ENCODE peak calls at places on chromosomes 4 and X, in six cellular contexts. One of them, this sample, is unnamed.

GRCh38 chr4:6463311-6464289 is 8.8 kb downstream of the PPP2R2C start:
- DNase-seq in esophagus squamous epithelium: no peak
- DNase-seq in PC-3: no peak
- DNase-seq in cardiac muscle cell: no peak
- DNase-seq in AG04450: no peak
- DNase-seq in fibroblast of lung: no peak
- DNase-seq in this sample: no peak

GRCh38 chr4:52957220-52957686 is 95.1 kb downstream of the RASL11B start:
- DNase-seq in esophagus squamous epithelium: no peak
- DNase-seq in PC-3: no peak
- DNase-seq in cardiac muscle cell: peak; percentile 60
- DNase-seq in AG04450: no peak
- DNase-seq in fibroblast of lung: peak; percentile 62
- DNase-seq in this sample: no peak

GRCh38 chr4:4590496-4590895 is 48.6 kb upstream of the STX18 start:
- DNase-seq in esophagus squamous epithelium: no peak
- DNase-seq in PC-3: peak; percentile 39
- DNase-seq in cardiac muscle cell: no peak
- DNase-seq in AG04450: peak; percentile 44
- DNase-seq in fibroblast of lung: peak; percentile 28
- DNase-seq in this sample: no peak

GRCh38 chr4:139753686-139754085 is 88.1 kb downstream of the MGST2 start:
- DNase-seq in esophagus squamous epithelium: no peak
- DNase-seq in PC-3: no peak
- DNase-seq in cardiac muscle cell: no peak
- DNase-seq in AG04450: no peak
- DNase-seq in fibroblast of lung: no peak
- DNase-seq in this sample: no peak

GRCh38 chr4:80365928-80366327 is 30.4 kb downstream of the CFAP299 start:
- DNase-seq in esophagus squamous epithelium: no peak
- DNase-seq in PC-3: peak; percentile 82
- DNase-seq in cardiac muscle cell: peak; percentile 68
- DNase-seq in AG04450: peak; percentile 62
- DNase-seq in fibroblast of lung: peak; percentile 78
- DNase-seq in this sample: no peak

GRCh38 chrX:65859299-65859698 is 180.6 kb downstream of the VSIG4 start:
- DNase-seq in esophagus squamous epithelium: no peak
- DNase-seq in PC-3: no peak
- DNase-seq in cardiac muscle cell: no peak
- DNase-seq in AG04450: no peak
- DNase-seq in fibroblast of lung: no peak
- DNase-seq in this sample: no peak

GRCh38 chrX:119887721-119888425 is 7.8 kb upstream of the AKAP14 start:
- DNase-seq in esophagus squamous epithelium: no peak
- DNase-seq in PC-3: peak; percentile 81
- DNase-seq in cardiac muscle cell: peak; percentile 64
- DNase-seq in AG04450: no peak
- DNase-seq in fibroblast of lung: peak; percentile 49
- DNase-seq in this sample: peak; percentile 71

GRCh38 chr4:62429297-62429696 is 1229.2 kb downstream of the ADGRL3 start:
- DNase-seq in esophagus squamous epithelium: no peak
- DNase-seq in PC-3: no peak
- DNase-seq in cardiac muscle cell: no peak
- DNase-seq in AG04450: no peak
- DNase-seq in fibroblast of lung: no peak
- DNase-seq in this sample: no peak

GRCh38 chr4:73707918-73708577 is 32.3 kb upstream of the CXCL8 start:
- DNase-seq in esophagus squamous epithelium: no peak
- DNase-seq in PC-3: peak; percentile 99
- DNase-seq in cardiac muscle cell: peak; percentile 93
- DNase-seq in AG04450: peak; percentile 60
- DNase-seq in fibroblast of lung: peak; percentile 91
- DNase-seq in this sample: peak; percentile 72

GRCh38 chrX:121671649-121672048 is 624.2 kb downstream of the GLUD2 start:
- DNase-seq in esophagus squamous epithelium: no peak
- DNase-seq in PC-3: no peak
- DNase-seq in cardiac muscle cell: no peak
- DNase-seq in AG04450: no peak
- DNase-seq in fibroblast of lung: no peak
- DNase-seq in this sample: no peak

GRCh38 chrX:24260827-24261550 is 52.9 kb downstream of the SUPT20HL2 start:
- DNase-seq in esophagus squamous epithelium: no peak
- DNase-seq in PC-3: no peak
- DNase-seq in cardiac muscle cell: peak; percentile 82
- DNase-seq in AG04450: no peak
- DNase-seq in fibroblast of lung: peak; percentile 61
- DNase-seq in this sample: peak; percentile 70

GRCh38 chr4:76984127-76984526 is 34.6 kb downstream of the SEPTIN11 start:
- DNase-seq in esophagus squamous epithelium: no peak
- DNase-seq in PC-3: peak; percentile 21
- DNase-seq in cardiac muscle cell: peak; percentile 71
- DNase-seq in AG04450: no peak
- DNase-seq in fibroblast of lung: peak; percentile 77
- DNase-seq in this sample: no peak

GRCh38 chr4:4390521-4391240 is 3.8 kb downstream of the NSG1 start:
- DNase-seq in esophagus squamous epithelium: no peak
- DNase-seq in PC-3: no peak
- DNase-seq in cardiac muscle cell: no peak
- DNase-seq in AG04450: no peak
- DNase-seq in fibroblast of lung: no peak
- DNase-seq in this sample: no peak

GRCh38 chr4:10521386-10521785 is 64.2 kb upstream of the ZNF518B start:
- DNase-seq in esophagus squamous epithelium: no peak
- DNase-seq in PC-3: no peak
- DNase-seq in cardiac muscle cell: no peak
- DNase-seq in AG04450: no peak
- DNase-seq in fibroblast of lung: no peak
- DNase-seq in this sample: no peak

GRCh38 chr4:55269970-55270369 is 76.1 kb upstream of the SRD5A3 start:
- DNase-seq in esophagus squamous epithelium: no peak
- DNase-seq in PC-3: no peak
- DNase-seq in cardiac muscle cell: no peak
- DNase-seq in AG04450: no peak
- DNase-seq in fibroblast of lung: no peak
- DNase-seq in this sample: peak; percentile 32

GRCh38 chr4:145937021-145937861 is 1.4 kb downstream of the ZNF827 start:
- DNase-seq in esophagus squamous epithelium: peak; percentile 8
- DNase-seq in PC-3: peak; percentile 56
- DNase-seq in cardiac muscle cell: peak; percentile 79
- DNase-seq in AG04450: no peak
- DNase-seq in fibroblast of lung: peak; percentile 60
- DNase-seq in this sample: peak; percentile 79

GRCh38 chr4:67684839-67685531 is 16.0 kb downstream of the UBA6 start:
- DNase-seq in esophagus squamous epithelium: no peak
- DNase-seq in PC-3: peak; percentile 46
- DNase-seq in cardiac muscle cell: peak; percentile 12
- DNase-seq in AG04450: no peak
- DNase-seq in fibroblast of lung: no peak
- DNase-seq in this sample: no peak

GRCh38 chr4:183335369-183335940 is 13.2 kb upstream of the CLDN24 start:
- DNase-seq in esophagus squamous epithelium: no peak
- DNase-seq in PC-3: peak; percentile 88
- DNase-seq in cardiac muscle cell: peak; percentile 87
- DNase-seq in AG04450: peak; percentile 75
- DNase-seq in fibroblast of lung: peak; percentile 83
- DNase-seq in this sample: no peak

GRCh38 chrX:86171366-86171765 is 23.1 kb downstream of the DACH2 start:
- DNase-seq in esophagus squamous epithelium: no peak
- DNase-seq in PC-3: peak; percentile 28
- DNase-seq in cardiac muscle cell: peak; percentile 7
- DNase-seq in AG04450: no peak
- DNase-seq in fibroblast of lung: peak; percentile 65
- DNase-seq in this sample: no peak

GRCh38 chr4:7872264-7872771 is 67.3 kb downstream of the AFAP1 start:
- DNase-seq in esophagus squamous epithelium: no peak
- DNase-seq in PC-3: peak; percentile 78
- DNase-seq in cardiac muscle cell: peak; percentile 80
- DNase-seq in AG04450: peak; percentile 98
- DNase-seq in fibroblast of lung: peak; percentile 97
- DNase-seq in this sample: no peak

GRCh38 chr4:69060651-69061308 is 35.5 kb upstream of the UGT2B7 start:
- DNase-seq in esophagus squamous epithelium: no peak
- DNase-seq in PC-3: peak; percentile 39
- DNase-seq in cardiac muscle cell: no peak
- DNase-seq in AG04450: no peak
- DNase-seq in fibroblast of lung: no peak
- DNase-seq in this sample: no peak

GRCh38 chr4:24912252-24913098 is at the start of gene CCDC149:
- DNase-seq in esophagus squamous epithelium: no peak
- DNase-seq in PC-3: peak; percentile 79
- DNase-seq in cardiac muscle cell: peak; percentile 76
- DNase-seq in AG04450: no peak
- DNase-seq in fibroblast of lung: peak; percentile 60
- DNase-seq in this sample: peak; percentile 84

GRCh38 chr4:118680808-118681207 is 4.4 kb upstream of the METTL14 start:
- DNase-seq in esophagus squamous epithelium: no peak
- DNase-seq in PC-3: no peak
- DNase-seq in cardiac muscle cell: no peak
- DNase-seq in AG04450: no peak
- DNase-seq in fibroblast of lung: no peak
- DNase-seq in this sample: no peak

GRCh38 chr4:172881645-172882044 is 287.0 kb upstream of the GALNT7 start:
- DNase-seq in esophagus squamous epithelium: no peak
- DNase-seq in PC-3: no peak
- DNase-seq in cardiac muscle cell: no peak
- DNase-seq in AG04450: no peak
- DNase-seq in fibroblast of lung: no peak
- DNase-seq in this sample: no peak

GRCh38 chrX:130196453-130196852 is 24.7 kb downstream of the RAB33A start:
- DNase-seq in esophagus squamous epithelium: no peak
- DNase-seq in PC-3: no peak
- DNase-seq in cardiac muscle cell: no peak
- DNase-seq in AG04450: no peak
- DNase-seq in fibroblast of lung: no peak
- DNase-seq in this sample: no peak

GRCh38 chrX:122910697-122911096 is 273.4 kb upstream of the GRIA3 start:
- DNase-seq in esophagus squamous epithelium: no peak
- DNase-seq in PC-3: no peak
- DNase-seq in cardiac muscle cell: no peak
- DNase-seq in AG04450: no peak
- DNase-seq in fibroblast of lung: no peak
- DNase-seq in this sample: no peak

GRCh38 chr4:58166496-58166895 is 1056.3 kb upstream of the IGFBP7 start:
- DNase-seq in esophagus squamous epithelium: no peak
- DNase-seq in PC-3: no peak
- DNase-seq in cardiac muscle cell: no peak
- DNase-seq in AG04450: no peak
- DNase-seq in fibroblast of lung: no peak
- DNase-seq in this sample: no peak
- H3K9me3 ChIP-seq in esophagus squamous epithelium: no peaks in the 10 kb centered on the region
- H3K9me3 ChIP-seq in PC-3: no peaks in the 10 kb centered on the region
- H3K9me3 ChIP-seq in cardiac muscle cell: no peaks in the 10 kb centered on the region
- H3K9me3 ChIP-seq in AG04450: peaks cover 2% of the 10 kb centered on the region
- H3K9me3 ChIP-seq in fibroblast of lung: no peaks in the 10 kb centered on the region
- H3K9me3 ChIP-seq in this sample: no peaks in the 10 kb centered on the region

DNA sequence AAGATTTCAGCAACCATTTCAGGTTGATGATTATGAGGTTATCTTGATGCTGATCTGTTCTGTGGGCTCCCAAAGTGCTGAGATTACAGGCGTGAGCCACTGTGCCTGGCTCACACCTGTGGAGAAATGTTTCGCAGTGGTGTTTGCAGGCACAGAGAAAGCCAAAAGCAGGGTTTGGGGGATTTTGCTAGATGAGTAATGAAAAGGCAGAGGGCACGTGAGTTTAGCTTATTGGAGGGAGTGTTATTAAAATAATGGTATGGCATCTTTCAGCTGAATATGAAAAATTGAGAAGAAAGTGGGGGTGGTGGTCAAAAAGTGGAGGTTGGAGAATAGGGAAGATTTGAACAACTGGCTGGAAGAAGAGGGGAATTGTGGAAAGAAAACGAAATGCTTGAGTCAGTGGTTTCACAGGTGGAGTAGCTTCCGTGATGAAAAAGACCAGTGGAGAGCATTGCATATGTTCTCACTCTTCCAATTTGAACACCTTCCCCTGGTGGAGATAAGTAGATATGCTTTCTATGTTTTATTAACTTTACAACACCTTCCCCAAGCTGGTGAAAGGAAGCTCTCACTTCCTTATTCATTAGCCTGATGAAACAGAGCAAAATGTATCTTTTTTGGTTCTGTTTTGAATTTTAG is 1.1 kb upstream of the CHST7 start:
- DNase-seq in esophagus squamous epithelium: no peak
- DNase-seq in PC-3: no peak
- DNase-seq in cardiac muscle cell: no peak
- DNase-seq in AG04450: no peak
- DNase-seq in fibroblast of lung: no peak
- DNase-seq in this sample: no peak
- TF ChIP-seq CTCF in esophagus squamous epithelium: peak; percentile 17
- TF ChIP-seq CTCF in PC-3: no peak
- TF ChIP-seq CTCF in cardiac muscle cell: no peak
- TF ChIP-seq CTCF in AG04450: no peak
- TF ChIP-seq CTCF in fibroblast of lung: no peak
- TF ChIP-seq CTCF in this sample: no peak

GRCh38 chrX:13791559-13791958 is 25.3 kb downstream of the GPM6B start:
- DNase-seq in esophagus squamous epithelium: no peak
- DNase-seq in PC-3: no peak
- DNase-seq in cardiac muscle cell: no peak
- DNase-seq in AG04450: no peak
- DNase-seq in fibroblast of lung: no peak
- DNase-seq in this sample: no peak
- H3K27ac ChIP-seq in esophagus squamous epithelium: no peak overlapping the region
- H3K27ac ChIP-seq in PC-3: no peak overlapping the region
- H3K27ac ChIP-seq in cardiac muscle cell: no peak overlapping the region
- H3K27ac ChIP-seq in AG04450: no peak overlapping the region
- H3K27ac ChIP-seq in fibroblast of lung: no peak overlapping the region
- H3K27ac ChIP-seq in this sample: no peak overlapping the region

DNA sequence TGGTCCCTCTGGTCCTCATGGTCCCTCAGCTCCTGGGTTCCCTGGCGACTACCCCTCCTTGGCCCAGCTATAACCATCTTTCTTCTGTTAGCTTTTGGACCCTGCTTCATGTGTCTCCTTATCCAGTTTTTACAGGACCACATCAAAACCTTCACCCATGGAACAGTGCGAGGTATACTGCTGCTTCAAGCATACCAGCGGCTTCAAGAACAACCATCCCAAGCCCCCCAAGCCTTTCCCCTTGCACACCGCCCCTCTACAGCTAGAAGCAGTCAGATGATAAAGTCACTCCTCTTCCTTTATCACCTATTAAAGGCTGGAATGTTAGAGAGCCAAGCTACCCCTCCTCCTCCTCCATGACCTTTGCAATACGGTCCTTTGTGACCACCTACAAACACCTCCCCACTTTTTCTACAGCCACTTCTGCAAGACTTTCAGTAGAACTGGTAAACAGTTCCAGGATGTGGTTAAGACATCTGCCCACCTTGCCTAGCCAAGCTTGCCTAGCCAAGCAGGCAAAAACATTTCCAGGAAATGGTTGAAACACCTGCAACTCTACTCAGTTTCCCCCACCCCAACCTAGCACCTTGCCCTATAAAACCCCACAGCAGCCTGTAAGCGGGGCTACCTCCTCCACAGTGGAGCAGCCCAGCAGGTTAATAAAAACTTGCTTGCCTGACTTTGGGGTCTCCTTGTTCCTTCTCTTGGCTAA is 125.7 kb downstream of the ZC4H2 start:
- DNase-seq in esophagus squamous epithelium: no peak
- DNase-seq in PC-3: no peak
- DNase-seq in cardiac muscle cell: no peak
- DNase-seq in AG04450: no peak
- DNase-seq in fibroblast of lung: no peak
- DNase-seq in this sample: no peak
- H3K9me3 ChIP-seq in esophagus squamous epithelium: peaks cover 2% of the 10 kb centered on the region
- H3K9me3 ChIP-seq in PC-3: no peaks in the 10 kb centered on the region
- H3K9me3 ChIP-seq in cardiac muscle cell: no peaks in the 10 kb centered on the region
- H3K9me3 ChIP-seq in AG04450: no peaks in the 10 kb centered on the region
- H3K9me3 ChIP-seq in fibroblast of lung: no peaks in the 10 kb centered on the region
- H3K9me3 ChIP-seq in this sample: peaks cover 3% of the 10 kb centered on the region

This sample was measured in left lung.